ENCODE peak calls at places on chromosomes 1 and 21, in seven cellular contexts. One of them, this sample, is unnamed.

GRCh38 chr1:111747282-111747734 is 8.1 kb upstream of the INKA2 start:
- DNase-seq in EL: peak
- DNase-seq in GM23338: peak
- DNase-seq in GM06990: peak
- DNase-seq in stimulated activated CD4-positive, alpha-beta T cell treated with anti-CD3 and anti-CD28 coated beads, Interleukin-2, amount 100 ng/mL, for 48 hours: peak
- DNase-seq in KBM-7: peak
- DNase-seq in epithelial cell of prostate: no peak
- DNase-seq in this sample: peak

GRCh38 chr21:35971824-35972223 is 88.5 kb downstream of the SETD4 start:
- DNase-seq in EL: no peak
- DNase-seq in epithelial cell of prostate: no peak
- DNase-seq in stimulated activated CD4-positive, alpha-beta T cell treated with anti-CD3 and anti-CD28 coated beads, Interleukin-2, amount 100 ng/mL, for 48 hours: no peak
- DNase-seq in KBM-7: no peak
- DNase-seq in GM06990: no peak
- DNase-seq in GM23338: no peak
- DNase-seq in this sample: no peak

GRCh38 chr1:165900576-165901380 is 73.4 kb downstream of the UCK2 start:
- DNase-seq in stimulated activated CD4-positive, alpha-beta T cell treated with anti-CD3 and anti-CD28 coated beads, Interleukin-2, amount 100 ng/mL, for 48 hours: no peak
- DNase-seq in GM23338: no peak
- DNase-seq in KBM-7: no peak
- DNase-seq in GM06990: no peak
- DNase-seq in EL: no peak
- DNase-seq in epithelial cell of prostate: no peak
- DNase-seq in this sample: no peak

GRCh38 chr1:156115514-156116374 is 1.2 kb downstream of the LMNA start:
- DNase-seq in GM23338: peak
- DNase-seq in KBM-7: peak
- DNase-seq in GM06990: no peak
- DNase-seq in epithelial cell of prostate: no peak
- DNase-seq in EL: peak
- DNase-seq in stimulated activated CD4-positive, alpha-beta T cell treated with anti-CD3 and anti-CD28 coated beads, Interleukin-2, amount 100 ng/mL, for 48 hours: no peak
- DNase-seq in this sample: peak

GRCh38 chr1:161038523-161039153 is at the start of gene TSTD1:
- DNase-seq in GM23338: peak
- DNase-seq in stimulated activated CD4-positive, alpha-beta T cell treated with anti-CD3 and anti-CD28 coated beads, Interleukin-2, amount 100 ng/mL, for 48 hours: peak
- DNase-seq in epithelial cell of prostate: no peak
- DNase-seq in GM06990: peak
- DNase-seq in KBM-7: no peak
- DNase-seq in EL: no peak
- DNase-seq in this sample: no peak

GRCh38 chr1:185044981-185045792 is at the start of gene RNF2:
- DNase-seq in EL: peak
- DNase-seq in GM06990: peak
- DNase-seq in GM23338: peak
- DNase-seq in KBM-7: peak
- DNase-seq in stimulated activated CD4-positive, alpha-beta T cell treated with anti-CD3 and anti-CD28 coated beads, Interleukin-2, amount 100 ng/mL, for 48 hours: peak
- DNase-seq in epithelial cell of prostate: no peak
- DNase-seq in this sample: peak

GRCh38 chr1:45205000-45205909 is 1.1 kb downstream of the ZSWIM5 start:
- DNase-seq in epithelial cell of prostate: no peak
- DNase-seq in stimulated activated CD4-positive, alpha-beta T cell treated with anti-CD3 and anti-CD28 coated beads, Interleukin-2, amount 100 ng/mL, for 48 hours: peak
- DNase-seq in KBM-7: peak
- DNase-seq in EL: peak
- DNase-seq in GM06990: peak
- DNase-seq in GM23338: peak
- DNase-seq in this sample: no peak

GRCh38 chr1:224387302-224387912 is 30.7 kb downstream of the CNIH4 start:
- DNase-seq in KBM-7: no peak
- DNase-seq in epithelial cell of prostate: no peak
- DNase-seq in GM06990: no peak
- DNase-seq in stimulated activated CD4-positive, alpha-beta T cell treated with anti-CD3 and anti-CD28 coated beads, Interleukin-2, amount 100 ng/mL, for 48 hours: no peak
- DNase-seq in EL: no peak
- DNase-seq in GM23338: no peak
- DNase-seq in this sample: no peak

GRCh38 chr1:87792094-87792493 is 463.4 kb downstream of the LMO4 start:
- DNase-seq in GM06990: no peak
- DNase-seq in stimulated activated CD4-positive, alpha-beta T cell treated with anti-CD3 and anti-CD28 coated beads, Interleukin-2, amount 100 ng/mL, for 48 hours: no peak
- DNase-seq in KBM-7: no peak
- DNase-seq in epithelial cell of prostate: no peak
- DNase-seq in GM23338: no peak
- DNase-seq in EL: no peak
- DNase-seq in this sample: no peak

GRCh38 chr21:46163375-46163774 is 8.0 kb upstream of the FTCD start:
- DNase-seq in GM23338: no peak
- DNase-seq in EL: no peak
- DNase-seq in GM06990: no peak
- DNase-seq in stimulated activated CD4-positive, alpha-beta T cell treated with anti-CD3 and anti-CD28 coated beads, Interleukin-2, amount 100 ng/mL, for 48 hours: no peak
- DNase-seq in KBM-7: no peak
- DNase-seq in epithelial cell of prostate: no peak
- DNase-seq in this sample: no peak

GRCh38 chr1:9115656-9116205 is 13.2 kb downstream of the GPR157 start:
- DNase-seq in GM06990: no peak
- DNase-seq in EL: peak
- DNase-seq in stimulated activated CD4-positive, alpha-beta T cell treated with anti-CD3 and anti-CD28 coated beads, Interleukin-2, amount 100 ng/mL, for 48 hours: no peak
- DNase-seq in epithelial cell of prostate: no peak
- DNase-seq in GM23338: no peak
- DNase-seq in KBM-7: peak
- DNase-seq in this sample: no peak

GRCh38 chr1:178653091-178653490 is 72.0 kb upstream of the RALGPS2 start:
- DNase-seq in stimulated activated CD4-positive, alpha-beta T cell treated with anti-CD3 and anti-CD28 coated beads, Interleukin-2, amount 100 ng/mL, for 48 hours: no peak
- DNase-seq in GM23338: no peak
- DNase-seq in epithelial cell of prostate: peak
- DNase-seq in EL: peak
- DNase-seq in GM06990: no peak
- DNase-seq in KBM-7: no peak
- DNase-seq in this sample: no peak

GRCh38 chr1:89126602-89127001 is 688 bp upstream of the GBP2 start:
- DNase-seq in GM06990: no peak
- DNase-seq in KBM-7: no peak
- DNase-seq in epithelial cell of prostate: no peak
- DNase-seq in EL: no peak
- DNase-seq in stimulated activated CD4-positive, alpha-beta T cell treated with anti-CD3 and anti-CD28 coated beads, Interleukin-2, amount 100 ng/mL, for 48 hours: no peak
- DNase-seq in GM23338: no peak
- DNase-seq in this sample: peak

GRCh38 chr1:211036701-211037494 is 97.0 kb downstream of the KCNH1 start:
- DNase-seq in GM06990: no peak
- DNase-seq in stimulated activated CD4-positive, alpha-beta T cell treated with anti-CD3 and anti-CD28 coated beads, Interleukin-2, amount 100 ng/mL, for 48 hours: no peak
- DNase-seq in epithelial cell of prostate: peak
- DNase-seq in EL: peak
- DNase-seq in GM23338: no peak
- DNase-seq in KBM-7: no peak
- DNase-seq in this sample: peak

GRCh38 chr1:200895448-200895799 is 724 bp downstream of the INAVA start:
- DNase-seq in GM06990: no peak
- DNase-seq in GM23338: peak
- DNase-seq in KBM-7: no peak
- DNase-seq in stimulated activated CD4-positive, alpha-beta T cell treated with anti-CD3 and anti-CD28 coated beads, Interleukin-2, amount 100 ng/mL, for 48 hours: no peak
- DNase-seq in epithelial cell of prostate: no peak
- DNase-seq in EL: no peak
- DNase-seq in this sample: no peak

GRCh38 chr1:25990702-25991395 is 7.0 kb downstream of the PAFAH2 start:
- DNase-seq in EL: no peak
- DNase-seq in GM06990: no peak
- DNase-seq in epithelial cell of prostate: no peak
- DNase-seq in GM23338: no peak
- DNase-seq in stimulated activated CD4-positive, alpha-beta T cell treated with anti-CD3 and anti-CD28 coated beads, Interleukin-2, amount 100 ng/mL, for 48 hours: no peak
- DNase-seq in KBM-7: peak
- DNase-seq in this sample: no peak

GRCh38 chr1:58783090-58783992 is 506 bp downstream of the JUN start:
- DNase-seq in GM23338: peak
- DNase-seq in GM06990: no peak
- DNase-seq in EL: peak
- DNase-seq in stimulated activated CD4-positive, alpha-beta T cell treated with anti-CD3 and anti-CD28 coated beads, Interleukin-2, amount 100 ng/mL, for 48 hours: peak
- DNase-seq in epithelial cell of prostate: no peak
- DNase-seq in KBM-7: peak
- DNase-seq in this sample: peak

GRCh38 chr1:118201524-118201923 is 16.5 kb upstream of the SPAG17 start:
- DNase-seq in KBM-7: no peak
- DNase-seq in EL: no peak
- DNase-seq in epithelial cell of prostate: no peak
- DNase-seq in stimulated activated CD4-positive, alpha-beta T cell treated with anti-CD3 and anti-CD28 coated beads, Interleukin-2, amount 100 ng/mL, for 48 hours: no peak
- DNase-seq in GM23338: no peak
- DNase-seq in GM06990: peak
- DNase-seq in this sample: peak

GRCh38 chr1:234647245-234647644 is 37.3 kb upstream of the IRF2BP2 start:
- DNase-seq in KBM-7: no peak
- DNase-seq in GM06990: no peak
- DNase-seq in GM23338: no peak
- DNase-seq in epithelial cell of prostate: no peak
- DNase-seq in EL: no peak
- DNase-seq in stimulated activated CD4-positive, alpha-beta T cell treated with anti-CD3 and anti-CD28 coated beads, Interleukin-2, amount 100 ng/mL, for 48 hours: no peak
- DNase-seq in this sample: no peak

GRCh38 chr1:110523011-110523410 is 4.0 kb upstream of the KCNA10 start:
- DNase-seq in stimulated activated CD4-positive, alpha-beta T cell treated with anti-CD3 and anti-CD28 coated beads, Interleukin-2, amount 100 ng/mL, for 48 hours: no peak
- DNase-seq in GM06990: no peak
- DNase-seq in GM23338: no peak
- DNase-seq in KBM-7: no peak
- DNase-seq in EL: no peak
- DNase-seq in epithelial cell of prostate: no peak
- DNase-seq in this sample: no peak

GRCh38 chr1:85229574-85230097 is 28.8 kb upstream of the SYDE2 start:
- DNase-seq in KBM-7: no peak
- DNase-seq in stimulated activated CD4-positive, alpha-beta T cell treated with anti-CD3 and anti-CD28 coated beads, Interleukin-2, amount 100 ng/mL, for 48 hours: no peak
- DNase-seq in epithelial cell of prostate: no peak
- DNase-seq in GM06990: no peak
- DNase-seq in EL: no peak
- DNase-seq in GM23338: no peak
- DNase-seq in this sample: no peak

GRCh38 chr1:33182452-33182851 is 609 bp upstream of the TRIM62 start:
- DNase-seq in GM06990: no peak
- DNase-seq in GM23338: peak
- DNase-seq in epithelial cell of prostate: no peak
- DNase-seq in stimulated activated CD4-positive, alpha-beta T cell treated with anti-CD3 and anti-CD28 coated beads, Interleukin-2, amount 100 ng/mL, for 48 hours: no peak
- DNase-seq in KBM-7: peak
- DNase-seq in EL: peak
- DNase-seq in this sample: peak